ENCODE peak calls at places on chromosomes 6 and 20, in four cellular contexts. E, C, W and I are unnamed samples.

GRCh38 chr20:408843-409696 is 971 bp downstream of the RBCK1 start:
- DNase-seq in E (no peak), C (no peak), W (no peak), I (no peak)

GRCh38 chr6:107665386-107665785 is 158.7 kb downstream of the SCML4 start:
- DNase-seq in E (no peak), C (no peak), W (no peak), I (no peak)

GRCh38 chr6:15602144-15602543 is 60.7 kb downstream of the DTNBP1 start:
- DNase-seq in E (no peak), C (no peak), W (no peak), I (no peak)

GRCh38 chr20:49700411-49701185 is 13.1 kb downstream of the B4GALT5 start:
- DNase-seq in E (peak), C (no peak), W (no peak), I (no peak)

GRCh38 chr6:10585232-10585887 is 64.2 kb downstream of the GCNT2 start:
- DNase-seq in E (no peak), C (peak), W (no peak), I (peak)

GRCh38 chr20:9928281-9928737 is 89.4 kb upstream of the PAK5 start:
- DNase-seq in E (no peak), C (no peak), W (no peak), I (no peak)

GRCh38 chr20:51445591-51445990 is 96.9 kb downstream of the NFATC2 start:
- DNase-seq in E (no peak), C (no peak), W (no peak), I (no peak)

GRCh38 chr6:169962604-169963469 is 211.4 kb downstream of the ERMARD start:
- DNase-seq in E (no peak), C (no peak), W (no peak), I (no peak)

GRCh38 chr20:25360631-25361286 is 29.9 kb downstream of the ABHD12 start:
- DNase-seq in E (no peak), C (no peak), W (no peak), I (no peak)

GRCh38 chr6:157099912-157100593 is 223.3 kb downstream of the TMEM242 start:
- DNase-seq in E (no peak), C (no peak), W (peak), I (no peak)

GRCh38 chr6:55636406-55637102 is 57.6 kb upstream of the HMGCLL1 start:
- DNase-seq in E (no peak), C (no peak), W (no peak), I (no peak)

GRCh38 chr20:50363479-50363878 is 146.7 kb upstream of the PTPN1 start:
- DNase-seq in E (no peak), C (no peak), W (no peak), I (no peak)

GRCh38 chr6:133206942-133207341 is 34.2 kb upstream of the EYA4 start:
- DNase-seq in E (no peak), C (no peak), W (no peak), I (no peak)

GRCh38 chr6:52284131-52284459 is 447 bp downstream of the MCM3 start:
- DNase-seq in E (peak), C (no peak), W (no peak), I (peak)

GRCh38 chr20:62887860-62888239 is 26.2 kb upstream of the TCFL5 start:
- DNase-seq in E (no peak), C (no peak), W (no peak), I (no peak)

GRCh38 chr20:330233-331149 is 5.1 kb downstream of the SOX12 start:
- DNase-seq in E (peak), C (no peak), W (no peak), I (no peak)

GRCh38 chr20:24665741-24666191 is 196.3 kb downstream of the SYNDIG1 start:
- DNase-seq in E (no peak), C (no peak), W (no peak), I (no peak)

GRCh38 chr6:141309295-141309694 is 823.4 kb upstream of the GJE1 start:
- DNase-seq in E (peak), C (no peak), W (no peak), I (no peak)

GRCh38 chr6:132598473-132598872 is 8.9 kb upstream of the TAAR5 start:
- DNase-seq in E (peak), C (no peak), W (no peak), I (no peak)

GRCh38 chr6:26103141-26103769 is 16.0 kb downstream of the HFE start:
- DNase-seq in E (peak), C (no peak), W (no peak), I (no peak)

GRCh38 chr6:139600919-139601470 is 226.5 kb upstream of the CITED2 start:
- DNase-seq in E (no peak), C (no peak), W (peak), I (no peak)

GRCh38 chr6:17197607-17198006 is 83.6 kb upstream of the RBM24 start:
- DNase-seq in E (no peak), C (no peak), W (no peak), I (no peak)

GRCh38 chr6:117505337-117505736 is 22.9 kb downstream of the DCBLD1 start:
- DNase-seq in E (no peak), C (no peak), W (no peak), I (no peak)

GRCh38 chr6:11009353-11009752 is 34.8 kb downstream of the ELOVL2 start:
- DNase-seq in E (peak), C (no peak), W (no peak), I (peak)

GRCh38 chr6:134464690-134465411 is 146.9 kb upstream of the SGK1 start:
- DNase-seq in E (no peak), C (no peak), W (no peak), I (no peak)

GRCh38 chr6:63904844-63905243 is 269.2 kb downstream of the PHF3 start:
- DNase-seq in E (no peak), C (no peak), W (no peak), I (no peak)

GRCh38 chr6:33759887-33760629 is 13.4 kb upstream of the IP6K3 start:
- DNase-seq in E (no peak), C (no peak), W (no peak), I (no peak)

GRCh38 chr20:46309945-46310344 is 1.6 kb upstream of the CDH22 start:
- DNase-seq in E (no peak), C (no peak), W (no peak), I (no peak)

GRCh38 chr6:3454206-3455016 is 2.4 kb downstream of the SLC22A23 start:
- DNase-seq in E (peak), C (no peak), W (no peak), I (no peak)

GRCh38 chr6:6905961-6906518 is 201.7 kb upstream of the RREB1 start:
- DNase-seq in E (no peak), C (no peak), W (no peak), I (no peak)

GRCh38 chr6:17971128-17972073 is 16.0 kb downstream of the KIF13A start:
- DNase-seq in E (no peak), C (no peak), W (no peak), I (no peak)

GRCh38 chr20:3727333-3728035 is 5.0 kb upstream of the HSPA12B start:
- DNase-seq in E (no peak), C (no peak), W (no peak), I (no peak)

GRCh38 chr6:142943746-142944125 is 1.2 kb downstream of the HIVEP2 start:
- DNase-seq in E (peak), C (no peak), W (no peak), I (no peak)

GRCh38 chr20:4369119-4369797 is 352.5 kb upstream of the PRND start:
- DNase-seq in E (no peak), C (no peak), W (no peak), I (no peak)

GRCh38 chr6:170181338-170181690 is 109.6 kb downstream of the DLL1 start:
- DNase-seq in E (no peak), C (no peak), W (no peak), I (no peak)

GRCh38 chr20:49676581-49677291 is 36.9 kb downstream of the B4GALT5 start:
- DNase-seq in E (peak), C (no peak), W (peak), I (no peak)

GRCh38 chr6:163946437-163946836 is 531.9 kb downstream of the QKI start:
- DNase-seq in E (no peak), C (no peak), W (no peak), I (no peak)

GRCh38 chr20:17654649-17655285 is 27.3 kb downstream of the RRBP1 start:
- DNase-seq in E (peak), C (no peak), W (no peak), I (peak)
- TF ChIP-seq SUZ12 in E (no peak), C (no peak), W (no peak), I (no peak)

DNA sequence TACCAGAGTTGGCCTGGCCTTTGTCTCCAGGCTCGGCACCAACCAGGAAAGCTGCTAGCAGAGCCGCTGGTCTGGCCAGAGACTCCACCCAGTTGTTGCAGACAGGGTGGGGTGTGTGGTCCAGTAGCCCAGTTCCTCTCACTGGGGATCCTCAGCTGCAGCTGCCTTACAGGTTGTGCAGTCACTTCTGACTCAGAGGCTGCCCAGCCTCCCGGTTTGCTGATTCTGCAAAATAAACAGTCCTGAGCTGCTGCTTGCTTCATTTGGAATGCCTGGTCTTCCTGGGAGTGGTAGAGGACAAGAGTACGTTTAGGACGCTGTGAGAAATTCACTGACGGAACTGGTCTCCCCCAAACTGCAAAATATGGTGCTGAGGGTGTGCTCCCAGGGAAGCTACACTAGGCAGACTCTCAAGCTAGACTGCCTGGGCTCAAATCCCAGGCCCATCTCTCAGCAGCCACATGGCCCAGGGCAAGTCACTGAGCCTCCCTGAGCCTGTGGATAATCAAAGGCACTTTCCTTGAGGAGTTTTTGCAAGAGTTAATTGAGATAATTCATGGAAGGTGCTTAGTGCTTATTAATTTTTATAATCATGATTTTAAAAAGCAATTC is 246.1 kb downstream of the TFAP2C start:
- DNase-seq in E (no peak), C (no peak), W (no peak), I (peak)
- TF ChIP-seq ZNF274 in E (no peak), C (no peak), W (no peak), I (no peak)

GRCh38 chr6:166775180-166775922 is 148.3 kb upstream of the RPS6KA2 start:
- DNase-seq in E (peak), C (no peak), W (no peak), I (no peak)
- TF ChIP-seq SUZ12 in E (no peak), C (no peak), W (no peak), I (no peak)

DNA sequence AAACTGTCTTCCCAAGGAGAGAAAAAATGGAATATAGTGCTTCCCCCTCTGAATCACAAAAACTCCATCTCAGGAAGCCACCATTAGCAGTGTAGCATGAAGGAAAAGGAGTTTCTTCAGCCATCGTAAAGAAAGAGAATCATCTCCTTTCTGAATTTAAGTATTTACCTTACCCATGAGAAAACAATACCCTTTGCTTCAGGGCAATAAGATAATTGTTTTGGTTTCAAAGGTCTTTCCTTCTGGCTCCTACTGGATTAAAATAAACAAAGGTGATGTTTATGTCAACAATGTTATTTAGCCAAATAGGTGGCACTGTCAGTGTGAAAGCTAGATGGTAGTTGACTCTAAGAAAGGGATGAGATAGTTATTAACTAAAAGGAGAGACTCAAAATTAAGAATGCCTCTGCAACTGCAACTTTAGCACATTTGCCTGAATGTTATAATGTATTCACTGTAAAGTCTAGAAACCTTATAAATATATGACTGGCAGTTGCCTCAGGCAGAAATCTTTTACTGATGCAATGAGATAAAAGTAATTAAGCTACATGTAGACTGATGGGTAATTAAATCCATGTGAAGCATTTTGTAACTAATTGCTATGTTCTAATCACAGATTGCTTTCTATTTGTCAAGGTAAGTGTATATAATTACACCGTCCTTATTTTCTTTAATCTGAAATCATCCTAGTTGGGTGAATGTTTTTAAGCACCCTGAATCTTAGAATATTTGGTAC is 399.0 kb downstream of the CDKAL1 start:
- DNase-seq in E (peak), C (no peak), W (no peak), I (no peak)
- TF ChIP-seq ZNF274 in E (no peak), C (no peak), W (no peak), I (no peak)

GRCh38 chr6:44256291-44257006 is 879 bp downstream of the SLC35B2 start:
- DNase-seq in E (no peak), C (no peak), W (no peak), I (no peak)
- TF ChIP-seq SUZ12 in E (no peak), C (no peak), W (no peak), I (no peak)

GRCh38 chr20:64223526-64224067 is 32.0 kb upstream of the PCMTD2 start:
- DNase-seq in E (peak), C (peak), W (no peak), I (peak)
- TF ChIP-seq ZNF274 in E (peak), C (no peak), W (no peak), I (no peak)

GRCh38 chr6:149026530-149026942 is 279.7 kb downstream of the UST start:
- DNase-seq in E (peak), C (no peak), W (no peak), I (peak)
- TF ChIP-seq SUZ12 in E (no peak), C (no peak), W (no peak), I (no peak)

GRCh38 chr6:111105578-111105977 is 18.3 kb downstream of the SLC16A10 start:
- DNase-seq in E (peak), C (no peak), W (no peak), I (no peak)
- TF ChIP-seq ZNF274 in E (no peak), C (no peak), W (no peak), I (no peak)

DNA sequence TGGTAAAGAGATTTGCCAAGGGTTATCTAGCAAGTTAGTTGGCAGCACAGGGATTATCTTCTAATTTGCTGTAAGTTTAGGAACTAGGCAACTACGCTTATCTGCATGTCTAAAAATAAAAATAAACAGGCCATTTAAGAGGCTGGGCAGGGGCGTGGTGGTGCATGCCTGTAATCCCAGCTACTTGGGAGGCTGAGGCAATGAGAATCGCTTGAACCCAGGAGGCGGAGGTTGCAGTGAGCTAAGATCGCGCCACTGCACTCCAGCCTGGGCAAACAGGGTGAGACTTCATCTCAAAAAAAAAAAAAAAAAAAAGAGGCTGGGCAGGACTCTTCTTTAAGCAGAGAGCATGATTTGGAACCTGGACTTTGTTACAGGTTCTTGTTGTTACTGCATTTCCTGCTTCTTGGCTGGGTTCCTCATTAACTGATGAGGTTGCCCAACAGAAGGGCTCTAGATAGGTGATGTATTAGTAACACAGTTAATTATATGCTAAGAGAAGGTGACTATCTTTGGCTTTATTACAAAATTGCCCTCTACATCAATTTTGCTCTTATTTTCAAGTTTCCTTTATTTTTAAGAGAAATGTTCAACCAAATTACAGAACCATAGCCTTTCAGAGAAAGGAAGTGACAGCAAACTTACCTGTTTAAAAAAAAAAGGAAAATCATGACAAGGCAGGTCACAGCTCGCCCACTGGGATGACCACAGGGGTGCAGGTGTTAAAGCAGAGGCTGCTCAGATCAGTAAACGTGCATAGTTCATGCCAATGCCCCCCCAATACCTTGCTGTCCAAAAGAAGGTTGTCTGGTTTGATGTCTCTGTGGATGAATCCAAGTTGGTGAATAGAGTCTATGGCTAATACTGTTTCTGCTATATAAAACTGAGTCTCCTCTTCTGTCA is 32.5 kb downstream of the STK38 start:
- DNase-seq in E (peak), C (no peak), W (no peak), I (no peak)
- TF ChIP-seq SUZ12 in E (no peak), C (no peak), W (no peak), I (no peak)

GRCh38 chr6:138107078-138107751 is at the start of gene PERP:
- DNase-seq in E (peak), C (no peak), W (no peak), I (no peak)
- TF ChIP-seq ZNF274 in E (peak), C (no peak), W (no peak), I (no peak)